ENCODE peak calls at places on chromosomes 12 and 14, in seven cellular contexts. A, S, L, D, V, C and O are unnamed samples.

GRCh38 chr12:78799679-78800078 is 64.9 kb upstream of the SYT1 start:
- DNase-seq in A (no peak), S (no peak), L (no peak), D (no peak), V (no peak), C (no peak), O (no peak)

GRCh38 chr14:76950043-76951020 is 78.2 kb downstream of the IRF2BPL start:
- DNase-seq in A (peak), S (no peak), L (peak), D (no peak), V (no peak), C (no peak), O (no peak)

GRCh38 chr12:1779783-1780182 is 40.6 kb upstream of the LRTM2 start:
- DNase-seq in A (peak), S (peak), L (peak), D (no peak), V (no peak), C (no peak), O (no peak)

GRCh38 chr12:57158186-57158585 is 10.8 kb upstream of the LRP1-AS start:
- DNase-seq in A (no peak), S (no peak), L (no peak), D (no peak), V (no peak), C (no peak), O (no peak)

GRCh38 chr14:75277000-75277795 is 1.4 kb upstream of the FOS start:
- DNase-seq in A (peak), S (peak), L (peak), D (peak), V (no peak), C (peak), O (peak)

GRCh38 chr14:57485635-57486034 is 8.0 kb downstream of the CCDC198 start:
- DNase-seq in A (no peak), S (no peak), L (no peak), D (no peak), V (no peak), C (no peak), O (no peak)

GRCh38 chr14:68916358-68916757 is 62.7 kb downstream of the ACTN1 start:
- DNase-seq in A (no peak), S (no peak), L (no peak), D (no peak), V (no peak), C (no peak), O (no peak)

GRCh38 chr12:132399092-132400010 is 70.0 kb upstream of the GALNT9 start:
- DNase-seq in A (no peak), S (no peak), L (no peak), D (peak), V (no peak), C (no peak), O (no peak)

GRCh38 chr12:69405466-69405865 is 45.9 kb downstream of the YEATS4 start:
- DNase-seq in A (peak), S (peak), L (peak), D (no peak), V (no peak), C (no peak), O (no peak)

GRCh38 chr14:75513911-75514672 is 8.2 kb upstream of the BATF start:
- DNase-seq in A (no peak), S (no peak), L (no peak), D (no peak), V (no peak), C (no peak), O (no peak)

GRCh38 chr12:121823101-121823726 is 19.4 kb downstream of the SETD1B start:
- DNase-seq in A (no peak), S (no peak), L (no peak), D (peak), V (no peak), C (no peak), O (no peak)

GRCh38 chr14:34906287-34906686 is 31.1 kb upstream of the BAZ1A start:
- DNase-seq in A (no peak), S (no peak), L (no peak), D (no peak), V (no peak), C (no peak), O (no peak)

GRCh38 chr12:45122776-45123380 is 72.0 kb upstream of the DBX2 start:
- DNase-seq in A (peak), S (peak), L (peak), D (no peak), V (no peak), C (no peak), O (no peak)

GRCh38 chr14:89773644-89774316 is 180.8 kb downstream of the EFCAB11 start:
- DNase-seq in A (no peak), S (peak), L (peak), D (peak), V (peak), C (peak), O (no peak)